ENCODE peak calls at places on chromosomes 4 and X, in nine cellular contexts. K is nephron progenitor cell; E is psoas muscle; Q is activated naive CD8-positive, alpha-beta T cell treated with anti-CD3 and anti-CD28 coated beads, Interleukin-2, amount 50 U/mL, for 24 hours; Z is endothelial cell; B is foreskin melanocyte; U is activated CD4-positive, alpha-beta T cell treated with anti-CD3 and anti-CD28 coated beads for 48 hours; P is K562; Y is ovary. C is an unnamed sample.

GRCh38 chrX:49273181-49273727 is 3.7 kb downstream of the PPP1R3F start:
- DNase-seq in K (no peak), E (no peak), Q (peak), Z (no peak), B (no peak), U (peak), P (no peak), Y (no peak), C (no peak)

GRCh38 chr4:148914301-148914700 is 472.1 kb upstream of the NR3C2 start:
- DNase-seq in K (no peak), E (no peak), Q (no peak), Z (no peak), B (no peak), U (no peak), P (no peak), Y (no peak), C (no peak)

GRCh38 chr4:127579821-127580220 is 52.9 kb upstream of the INTU start:
- DNase-seq in K (no peak), E (no peak), Q (no peak), Z (no peak), B (no peak), U (no peak), P (no peak), Y (no peak), C (no peak)

GRCh38 chr4:173466101-173466500 is 63.9 kb downstream of the HAND2 start:
- DNase-seq in K (no peak), E (no peak), Q (no peak), Z (no peak), B (no peak), U (no peak), P (no peak), Y (no peak), C (no peak)

GRCh38 chr4:157151711-157152110 is 68.8 kb upstream of the GRIA2 start:
- DNase-seq in K (no peak), E (no peak), Q (no peak), Z (no peak), B (no peak), U (no peak), P (no peak), Y (no peak), C (no peak)

GRCh38 chrX:71603618-71604017 is 14.7 kb downstream of the CXCR3 start:
- DNase-seq in K (no peak), E (no peak), Q (no peak), Z (no peak), B (no peak), U (peak), P (no peak), Y (no peak), C (no peak)

GRCh38 chr4:26289421-26289820 is 31.4 kb upstream of the RBPJ start:
- DNase-seq in K (no peak), E (no peak), Q (no peak), Z (no peak), B (no peak), U (no peak), P (no peak), Y (no peak), C (no peak)

GRCh38 chrX:71106427-71106826 is at the start of gene CXorf65:
- DNase-seq in K (no peak), E (no peak), Q (no peak), Z (no peak), B (no peak), U (peak), P (no peak), Y (no peak), C (no peak)

GRCh38 chr4:108649863-108650211 is 562 bp upstream of the OSTC start:
- DNase-seq in K (no peak), E (no peak), Q (no peak), Z (no peak), B (no peak), U (no peak), P (no peak), Y (no peak), C (no peak)

GRCh38 chr4:26763649-26764048 is 97.0 kb upstream of the STIM2 start:
- DNase-seq in K (no peak), E (no peak), Q (no peak), Z (no peak), B (no peak), U (no peak), P (no peak), Y (no peak), C (no peak)

GRCh38 chr4:172220679-172221078 is 407.5 kb downstream of the GALNTL6 start:
- DNase-seq in K (no peak), E (no peak), Q (no peak), Z (no peak), B (no peak), U (no peak), P (no peak), Y (no peak), C (no peak)

C was measured in esophagus squamous epithelium.